ENCODE peak calls at places on chromosomes 1 and 21, in five cellular contexts. S is ovary, N is thyroid gland, H is H1, A is suprapubic skin. X is an unnamed sample.

GRCh38 chr1:205319081-205320018 is 2.2 kb downstream of the NUAK2 start:
- DNase-seq in S (peak; percentile 59), N (peak; percentile 91), H (no peak), A (peak; percentile 77), X (no peak)

GRCh38 chr21:33308586-33309490 is 15.9 kb upstream of the IFNAR1 start:
- DNase-seq in S (no peak), N (no peak), H (no peak), A (no peak), X (no peak)

GRCh38 chr1:27535386-27535785 is 45.4 kb upstream of the WASF2 start:
- DNase-seq in S (no peak), N (no peak), H (no peak), A (no peak), X (no peak)

GRCh38 chr1:93079685-93080141 is 630 bp downstream of the MTF2 start:
- DNase-seq in S (peak; percentile 48), N (peak; percentile 30), H (no peak), A (peak; percentile 62), X (no peak)

GRCh38 chr1:201153474-201154388 is 543 bp downstream of the TMEM9 start:
- DNase-seq in S (no peak), N (peak; percentile 65), H (no peak), A (no peak), X (no peak)

GRCh38 chr1:58713841-58714240 is 14.0 kb upstream of the MYSM1 start:
- DNase-seq in S (no peak), N (no peak), H (no peak), A (no peak), X (no peak)

GRCh38 chr1:38077523-38078147 is 31.0 kb upstream of the POU3F1 start:
- DNase-seq in S (no peak), N (no peak), H (no peak), A (no peak), X (no peak)

GRCh38 chr1:53869454-53870117 is 20.0 kb downstream of the YIPF1 start:
- DNase-seq in S (no peak), N (no peak), H (no peak), A (no peak), X (no peak)

GRCh38 chr1:109805486-109806180 is 41.9 kb upstream of the EPS8L3 start:
- DNase-seq in S (no peak), N (no peak), H (no peak), A (no peak), X (no peak)

GRCh38 chr1:99645199-99645598 is 714 bp upstream of the PALMD start:
- DNase-seq in S (peak; percentile 26), N (peak; percentile 60), H (no peak), A (peak; percentile 78), X (no peak)

GRCh38 chr1:182029379-182030331 is 31.9 kb downstream of the ZNF648 start:
- DNase-seq in S (peak; percentile 99), N (peak; percentile 99), H (peak; percentile 94), A (peak; percentile 99), X (peak; percentile 90)

GRCh38 chr1:32966900-32967299 is 2.3 kb upstream of the RNF19B start:
- DNase-seq in S (no peak), N (no peak), H (no peak), A (no peak), X (no peak)

GRCh38 chr1:220800262-220800661 is 13.5 kb downstream of the MTARC1 start:
- DNase-seq in S (no peak), N (no peak), H (no peak), A (no peak), X (no peak)

GRCh38 chr1:1024421-1025415 is 4.8 kb downstream of the AGRN start:
- DNase-seq in S (no peak), N (peak; percentile 94), H (no peak), A (no peak), X (no peak)

GRCh38 chr1:11462224-11462923 is 16.6 kb upstream of the DISP3 start:
- DNase-seq in S (no peak), N (no peak), H (no peak), A (no peak), X (no peak)

GRCh38 chr1:241507189-241507820 is 12.2 kb downstream of the FH start:
- DNase-seq in S (no peak), N (no peak), H (no peak), A (no peak), X (no peak)

GRCh38 chr1:101463195-101463594 is 226.4 kb downstream of the S1PR1 start:
- DNase-seq in S (no peak), N (no peak), H (no peak), A (no peak), X (no peak)

GRCh38 chr1:219834247-219834917 is 94.0 kb downstream of the SLC30A10 start:
- DNase-seq in S (no peak), N (no peak), H (no peak), A (no peak), X (no peak)

GRCh38 chr1:84971957-84972356 is 25.0 kb downstream of the MCOLN2 start:
- DNase-seq in S (no peak), N (no peak), H (no peak), A (no peak), X (no peak)

GRCh38 chr1:241706257-241706656 is 54.2 kb downstream of the WDR64 start:
- DNase-seq in S (no peak), N (no peak), H (no peak), A (no peak), X (no peak)

GRCh38 chr1:3065797-3066196 is 3.2 kb upstream of the PRDM16 start:
- DNase-seq in S (no peak), N (no peak), H (no peak), A (no peak), X (no peak)

GRCh38 chr1:200379431-200379755 is 30.4 kb downstream of the ZNF281 start:
- DNase-seq in S (no peak), N (no peak), H (no peak), A (no peak), X (no peak)

GRCh38 chr1:87435484-87435883 is 106.8 kb downstream of the LMO4 start:
- DNase-seq in S (no peak), N (no peak), H (no peak), A (no peak), X (no peak)

GRCh38 chr1:178912597-178912996 is 41.7 kb upstream of the ANGPTL1 start:
- DNase-seq in S (no peak), N (no peak), H (no peak), A (no peak), X (no peak)

GRCh38 chr1:97145321-97145956 is 423.9 kb downstream of the PTBP2 start:
- DNase-seq in S (no peak), N (no peak), H (no peak), A (no peak), X (no peak)

GRCh38 chr1:153536618-153537375 is 1.0 kb upstream of the S100A6 start:
- DNase-seq in S (no peak), N (peak; percentile 78), H (no peak), A (peak; percentile 76), X (no peak)

GRCh38 chr1:239263821-239264220 is 122.5 kb upstream of the CHRM3 start:
- DNase-seq in S (no peak), N (no peak), H (no peak), A (no peak), X (no peak)

GRCh38 chr1:3211582-3211981 is 142.6 kb downstream of the PRDM16 start:
- DNase-seq in S (no peak), N (no peak), H (no peak), A (no peak), X (no peak)

GRCh38 chr1:219697667-219698066 is 84.8 kb upstream of the ZC3H11B start:
- DNase-seq in S (no peak), N (no peak), H (no peak), A (no peak), X (no peak)

GRCh38 chr1:154599658-154600057 is 8.3 kb downstream of the ADAR start:
- DNase-seq in S (no peak), N (no peak), H (no peak), A (no peak), X (no peak)

DNA sequence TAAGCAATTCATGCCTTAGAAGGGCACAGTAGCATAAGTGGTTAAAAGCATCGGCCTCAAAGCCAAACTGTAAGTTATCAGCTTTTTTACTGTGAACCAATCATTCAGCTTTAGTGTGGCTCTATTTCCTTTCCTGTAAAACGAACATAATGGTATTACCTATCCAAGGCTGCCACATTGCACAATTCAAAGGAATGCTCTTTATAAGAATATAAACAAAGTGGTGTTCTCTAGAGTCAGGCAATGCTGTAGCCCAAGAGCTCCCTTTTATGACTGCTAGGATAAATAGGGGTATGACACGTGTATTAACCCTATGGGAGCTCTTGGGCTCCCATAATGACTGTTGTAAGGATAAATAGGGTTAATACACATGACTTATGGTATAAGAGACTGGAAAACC is 25.4 kb downstream of the INTS7 start:
- DNase-seq in S (no peak), N (no peak), H (no peak), A (no peak), X (no peak)
- H3K36me3 ChIP-seq in S (no peaks in the 10 kb centered on the region), N (no peaks in the 10 kb centered on the region), H (peaks cover 16% of the 10 kb centered on the region), A (peaks cover 25% of the 10 kb centered on the region), X (no peaks in the 10 kb centered on the region)

DNA sequence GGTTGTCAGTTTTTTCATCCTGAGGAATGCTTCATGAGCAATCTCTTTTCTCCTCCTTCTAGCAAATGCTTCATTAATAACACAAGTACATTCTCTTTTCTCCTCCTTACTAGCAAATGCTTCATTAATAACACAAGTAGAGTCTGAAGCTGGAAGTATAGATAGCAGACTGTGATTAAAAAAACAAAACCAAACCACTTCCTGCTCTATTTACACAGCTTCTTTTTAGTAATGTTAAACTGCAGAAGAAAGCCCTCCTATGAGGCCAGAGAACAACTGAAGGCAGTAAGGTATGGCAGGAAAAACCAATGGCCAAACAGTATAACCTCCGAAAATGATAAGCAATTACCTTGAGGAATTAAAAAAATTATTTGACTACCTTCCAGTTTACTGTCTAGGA is 90.1 kb downstream of the ZSWIM5 start:
- DNase-seq in S (no peak), N (no peak), H (no peak), A (no peak), X (no peak)
- TF ChIP-seq CTCF in S (no peak), N (no peak), H (no peak), A (no peak), X (no peak)

DNA sequence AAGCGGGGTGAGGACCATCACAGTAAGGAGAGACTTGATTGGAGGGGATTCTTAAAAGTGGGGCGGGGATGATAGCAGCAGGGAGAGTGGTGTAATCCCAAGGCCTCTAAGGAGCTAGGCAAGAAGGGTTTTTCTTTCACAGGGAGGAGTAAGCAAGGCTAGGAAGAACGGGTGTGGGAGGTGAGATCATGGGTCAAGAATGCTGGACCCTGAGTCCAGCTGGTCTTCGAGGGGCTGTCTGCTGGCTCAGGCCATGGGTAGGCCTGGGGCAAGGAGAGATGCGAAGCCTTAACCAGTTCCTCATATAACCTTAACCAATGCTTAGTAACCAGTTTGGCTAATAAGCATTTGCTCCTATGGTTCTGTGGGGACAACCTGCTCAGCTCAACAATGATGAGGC is 599.1 kb downstream of the NPHP4 start:
- DNase-seq in S (no peak), N (no peak), H (no peak), A (no peak), X (no peak)
- H3K9me3 ChIP-seq in S (no peaks in the 10 kb centered on the region), N (no peaks in the 10 kb centered on the region), H (peaks cover 3% of the 10 kb centered on the region), A (peaks cover 4% of the 10 kb centered on the region), X (no peaks in the 10 kb centered on the region)

GRCh38 chr1:223748773-223749733 is 36.7 kb downstream of the CAPN2 start:
- DNase-seq in S (peak; percentile 81), N (peak; percentile 71), H (no peak), A (peak; percentile 75), X (no peak)

GRCh38 chr1:223748405-223748772 is 36.0 kb downstream of the CAPN2 start:
- DNase-seq in S (peak; percentile 45), N (no peak), H (no peak), A (no peak), X (no peak)

GRCh38 chr1:223750730-223751572 is 38.6 kb downstream of the CAPN2 start:
- DNase-seq in S (no peak), N (no peak), H (no peak), A (no peak), X (no peak)

GRCh38 chr1:223745731-223746130 is 33.4 kb downstream of the CAPN2 start:
- DNase-seq in S (no peak), N (no peak), H (no peak), A (no peak), X (no peak)

GRCh38 chr1:223747838-223748335 is 35.5 kb downstream of the CAPN2 start:
- DNase-seq in S (peak; percentile 74), N (peak; percentile 65), H (no peak), A (no peak), X (no peak)
- H3K36me3 ChIP-seq in S (no peaks in the 10 kb centered on the region), N (peaks cover 43% of the 10 kb centered on the region), H (no peaks in the 10 kb centered on the region), A (peaks cover 60% of the 10 kb centered on the region), X (peaks cover 44% of the 10 kb centered on the region)

X was measured in esophagus squamous epithelium.